ENCODE peak calls at places on chromosome 20, in seven cellular contexts. T is RWPE1, X is upper lobe of right lung, K is astrocyte of the spinal cord, B is hepatocyte, F is GM10248, H is heart right ventricle. L is an unnamed sample.

GRCh38 chr20:62641749-62642665 is at the start of gene SLCO4A1:
- DNase-seq in X (peak; percentile 82), K (peak; percentile 37), B (peak; percentile 75), T (peak; percentile 94), H (peak; percentile 70), F (peak; percentile 94), L (peak; percentile 90)

GRCh38 chr20:51750037-51750769 is 18.0 kb downstream of the ATP9A start:
- DNase-seq in X (peak; percentile 85), F (no peak), B (peak; percentile 83), K (peak; percentile 88), T (peak; percentile 99), H (peak; percentile 55), L (peak; percentile 69)

GRCh38 chr20:36408219-36408618 is 102.1 kb downstream of the DLGAP4 start:
- DNase-seq in B (peak; percentile 23), X (no peak), H (no peak), F (no peak), K (no peak), T (peak; percentile 98), L (no peak)

GRCh38 chr20:41034239-41034638 is 5.6 kb downstream of the TOP1 start:
- DNase-seq in B (no peak), X (no peak), F (no peak), K (no peak), T (no peak), H (no peak), L (no peak)

GRCh38 chr20:33043731-33044181 is 9.9 kb upstream of the BPIFB3 start:
- DNase-seq in K (no peak), X (no peak), B (no peak), H (no peak), T (no peak), F (no peak), L (no peak)

GRCh38 chr20:4681971-4682370 is 39.7 kb upstream of the PRND start:
- DNase-seq in B (peak; percentile 27), H (no peak), F (no peak), X (no peak), K (no peak), T (peak; percentile 69), L (no peak)

GRCh38 chr20:62647521-62648317 is 5.4 kb downstream of the SLCO4A1 start:
- DNase-seq in B (no peak), F (no peak), T (no peak), H (no peak), K (no peak), X (no peak), L (no peak)

GRCh38 chr20:60000271-60001026 is 42.2 kb downstream of the CDH26 start:
- DNase-seq in H (no peak), T (no peak), B (no peak), F (no peak), X (no peak), K (no peak), L (no peak)

GRCh38 chr20:23320317-23320716 is 30.3 kb upstream of the NXT1 start:
- DNase-seq in B (peak; percentile 23), X (no peak), H (no peak), T (peak; percentile 16), K (no peak), F (no peak), L (no peak)

GRCh38 chr20:19047951-19048296 is 164.5 kb upstream of the SLC24A3 start:
- DNase-seq in B (no peak), X (no peak), T (no peak), F (no peak), K (no peak), H (no peak), L (no peak)

GRCh38 chr20:9514072-9514460 is 324 bp upstream of the LAMP5 start:
- DNase-seq in H (no peak), F (no peak), X (no peak), K (no peak), T (no peak), B (no peak), L (no peak)

DNA sequence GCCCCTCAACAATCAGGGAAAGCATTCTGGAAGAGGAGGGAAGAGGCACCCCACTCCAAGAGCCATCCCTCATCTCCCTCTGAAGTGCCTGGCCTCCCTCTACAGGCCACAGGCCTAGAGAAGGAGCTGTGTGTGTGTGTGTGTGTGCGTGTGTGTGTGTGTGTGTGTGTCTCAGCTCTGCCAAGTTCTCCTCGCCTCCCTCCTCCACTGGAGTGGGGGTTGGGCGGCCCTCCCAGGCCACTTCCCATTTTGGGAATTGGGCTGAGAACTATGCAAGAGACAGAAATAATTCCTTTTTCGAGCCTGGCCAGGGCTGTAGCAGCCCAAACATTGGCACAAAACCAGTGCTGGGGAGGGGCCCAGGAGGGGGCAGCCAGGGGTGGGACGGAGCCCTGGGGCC is 35.7 kb downstream of the KCNB1 start:
- DNase-seq in T (no peak), F (no peak), H (peak; percentile 92), K (no peak), X (peak; percentile 73), B (peak; percentile 65), L (no peak)
- TF ChIP-seq CTCF in T (no peak), F (no peak), H (no peak), K (no peak), X (no peak), B (peak; percentile 11), L (no peak)

GRCh38 chr20:38173237-38174156 is 8.4 kb upstream of the TGM2 start:
- DNase-seq in X (peak; percentile 61), K (peak; percentile 87), H (no peak), T (peak; percentile 98), F (no peak), B (peak; percentile 82), L (no peak)
- TF ChIP-seq CTCF in X (no peak), K (no peak), H (no peak), T (no peak), F (no peak), B (no peak), L (no peak)

GRCh38 chr20:29497261-29497671 is 1760.2 kb upstream of the DEFB115 start:
- DNase-seq in K (no peak), F (peak; percentile 26), H (peak; percentile 53), B (no peak), T (no peak), X (peak; percentile 61), L (no peak)
- TF ChIP-seq CTCF in K (no peak), F (no peak), H (no peak), B (no peak), T (no peak), X (no peak), L (no peak)

GRCh38 chr20:24389686-24390085 is 79.7 kb upstream of the SYNDIG1 start:
- DNase-seq in F (no peak), H (peak; percentile 20), K (no peak), T (no peak), B (no peak), X (no peak), L (peak; percentile 57)
- TF ChIP-seq CTCF in F (no peak), H (no peak), K (no peak), T (no peak), B (no peak), X (no peak), L (no peak)

GRCh38 chr20:49889943-49890650 is 25.2 kb downstream of the SPATA2 start:
- DNase-seq in F (no peak), K (no peak), B (no peak), T (peak; percentile 59), H (no peak), X (no peak), L (no peak)
- TF ChIP-seq CTCF in F (no peak), K (no peak), B (no peak), T (peak; percentile 83), H (peak; percentile 20), X (peak; percentile 33), L (no peak)

DNA sequence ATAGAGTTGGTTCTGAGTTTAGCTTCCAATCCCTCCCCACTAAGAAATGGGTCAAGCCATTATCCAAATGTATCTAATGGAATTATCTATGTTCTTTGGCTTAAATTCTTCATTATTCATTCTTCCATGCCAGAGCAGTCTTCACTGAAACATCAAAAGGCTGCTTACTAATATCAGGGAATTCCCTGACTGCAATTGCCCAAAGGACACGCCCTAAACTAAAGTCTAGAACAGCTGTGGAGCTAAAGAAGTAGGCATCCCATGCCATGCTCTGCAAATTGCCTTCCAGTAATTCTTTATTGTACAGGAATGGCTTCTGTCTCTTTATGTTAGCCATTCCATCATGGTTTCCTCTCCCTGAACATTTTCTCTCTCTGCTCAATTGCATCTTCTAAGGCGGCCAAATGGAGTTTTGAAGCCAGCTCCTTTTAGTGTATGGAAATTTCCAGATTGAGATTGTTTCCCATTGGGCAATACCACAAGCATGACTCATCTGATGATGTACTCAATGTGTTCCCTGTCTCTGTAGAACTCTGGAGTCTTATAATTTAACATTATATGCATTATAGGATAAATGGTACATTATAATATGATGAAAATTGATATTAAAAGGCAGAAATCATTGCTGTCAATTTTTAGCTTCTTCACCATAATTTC is 28.8 kb upstream of the TSHZ2 start:
- DNase-seq in H (no peak), X (no peak), B (peak; percentile 28), K (peak; percentile 56), T (peak; percentile 85), F (no peak), L (no peak)
- TF ChIP-seq CTCF in H (no peak), X (no peak), B (no peak), K (no peak), T (no peak), F (no peak), L (no peak)

DNA sequence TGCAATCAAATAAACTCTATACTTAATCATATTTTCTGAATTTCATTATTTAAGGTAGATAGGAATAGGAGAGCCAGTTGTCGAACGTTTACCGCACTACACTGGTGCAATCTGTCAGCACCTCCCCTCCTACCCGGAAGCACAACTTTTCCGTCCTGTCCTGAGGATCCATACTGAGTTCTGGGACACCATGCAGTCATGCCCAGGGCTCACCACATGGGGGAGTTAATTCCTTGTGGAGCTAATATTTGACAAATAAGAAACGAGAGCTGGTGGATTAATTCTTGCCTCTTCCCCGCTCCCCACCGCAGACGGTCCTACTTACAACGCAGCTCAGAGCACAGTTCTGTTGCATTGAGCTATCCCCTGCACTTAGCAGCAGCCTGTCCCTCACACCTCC is 107.7 kb upstream of the RALGAPA2 start:
- DNase-seq in B (no peak), H (no peak), K (no peak), T (no peak), F (no peak), X (no peak), L (no peak)
- TF ChIP-seq CTCF in B (peak; percentile 31), H (peak; percentile 32), K (no peak), T (no peak), F (peak; percentile 20), X (peak; percentile 47), L (no peak)

L was measured in activated CD8-positive, alpha-beta T cell treated with anti-CD3 and anti-CD28 coated beads for 36 hours.